ENCODE peak calls at places on chromosomes 16 and 17, in eight cellular contexts. N is ascending aorta; K is BJ; S is tibial artery; X is CD8-positive, alpha-beta T cell; P is heart left ventricle; L is ovary; Q is natural killer cell. M is an unnamed sample.

GRCh38 chr16:55372792-55373488 is 48.9 kb downstream of the IRX6 start:
- DNase-seq in N (no peak), K (no peak), S (no peak), X (no peak), P (peak; percentile 67), L (peak; percentile 30), Q (no peak), M (no peak)

GRCh38 chr17:38628441-38628840 is 22.7 kb upstream of the SRCIN1 start:
- DNase-seq in N (peak; percentile 7), K (no peak), S (no peak), X (no peak), P (no peak), L (no peak), Q (no peak), M (peak; percentile 61)

GRCh38 chr17:604719-605118 is 109.9 kb downstream of the VPS53 start:
- DNase-seq in N (no peak), K (no peak), S (no peak), X (no peak), P (no peak), L (no peak), Q (no peak), M (no peak)

GRCh38 chr17:28494445-28495188 is 11.5 kb upstream of the FOXN1 start:
- DNase-seq in N (peak; percentile 75), K (no peak), S (peak; percentile 78), X (peak; percentile 80), P (peak; percentile 67), L (peak; percentile 70), Q (peak; percentile 70), M (peak; percentile 90)

GRCh38 chr16:73057369-73058210 is 9.7 kb upstream of the ZFHX3 start:
- DNase-seq in N (no peak), K (no peak), S (peak; percentile 67), X (no peak), P (peak; percentile 49), L (no peak), Q (no peak), M (peak; percentile 62)

GRCh38 chr17:81043725-81044427 is 8.9 kb downstream of the BAIAP2 start:
- DNase-seq in N (no peak), K (no peak), S (no peak), X (no peak), P (no peak), L (no peak), Q (no peak), M (peak; percentile 94)

GRCh38 chr17:71438631-71439146 is 682.1 kb upstream of the SOX9 start:
- DNase-seq in N (no peak), K (peak; percentile 89), S (no peak), X (no peak), P (no peak), L (no peak), Q (no peak), M (peak; percentile 45)

GRCh38 chr16:86899757-86900156 is 321.4 kb downstream of the FOXL1 start:
- DNase-seq in N (no peak), K (no peak), S (no peak), X (no peak), P (no peak), L (no peak), Q (no peak), M (no peak)

GRCh38 chr16:64627288-64627687 is 494.6 kb downstream of the CDH11 start:
- DNase-seq in N (no peak), K (no peak), S (no peak), X (no peak), P (no peak), L (no peak), Q (no peak), M (no peak)

GRCh38 chr16:66905633-66906539 is 12.8 kb downstream of the CDH16 start:
- DNase-seq in N (no peak), K (no peak), S (no peak), X (no peak), P (peak; percentile 85), L (no peak), Q (no peak), M (peak; percentile 75)

GRCh38 chr16:4982056-4982867 is 24.1 kb downstream of the SEC14L5 start:
- DNase-seq in N (no peak), K (no peak), S (no peak), X (no peak), P (peak; percentile 69), L (no peak), Q (no peak), M (no peak)

GRCh38 chr16:21526923-21527807 is 72.2 kb upstream of the METTL9 start:
- DNase-seq in N (no peak), K (no peak), S (no peak), X (no peak), P (no peak), L (no peak), Q (no peak), M (no peak)

GRCh38 chr16:66923247-66923851 is 2.0 kb downstream of the RRAD start:
- DNase-seq in N (peak; percentile 91), K (no peak), S (peak; percentile 95), X (no peak), P (peak; percentile 78), L (peak; percentile 73), Q (no peak), M (no peak)

GRCh38 chr17:41800601-41801373 is 11.0 kb downstream of the P3H4 start:
- DNase-seq in N (no peak), K (no peak), S (no peak), X (no peak), P (no peak), L (peak; percentile 45), Q (no peak), M (peak; percentile 92)

GRCh38 chr16:89052191-89052787 is 41.4 kb upstream of the ACSF3 start:
- DNase-seq in N (no peak), K (no peak), S (no peak), X (no peak), P (no peak), L (no peak), Q (no peak), M (peak; percentile 56)

GRCh38 chr16:73018796-73019455 is 29.0 kb downstream of the ZFHX3 start:
- DNase-seq in N (peak; percentile 43), K (no peak), S (peak; percentile 70), X (no peak), P (no peak), L (no peak), Q (no peak), M (no peak)

GRCh38 chr16:87701066-87701425 is 64.7 kb downstream of the KLHDC4 start:
- DNase-seq in N (no peak), K (no peak), S (no peak), X (no peak), P (no peak), L (no peak), Q (no peak), M (no peak)

GRCh38 chr16:743794-744500 is 3.1 kb upstream of the CIAO3 start:
- DNase-seq in N (no peak), K (no peak), S (no peak), X (no peak), P (no peak), L (no peak), Q (no peak), M (no peak)

DNA sequence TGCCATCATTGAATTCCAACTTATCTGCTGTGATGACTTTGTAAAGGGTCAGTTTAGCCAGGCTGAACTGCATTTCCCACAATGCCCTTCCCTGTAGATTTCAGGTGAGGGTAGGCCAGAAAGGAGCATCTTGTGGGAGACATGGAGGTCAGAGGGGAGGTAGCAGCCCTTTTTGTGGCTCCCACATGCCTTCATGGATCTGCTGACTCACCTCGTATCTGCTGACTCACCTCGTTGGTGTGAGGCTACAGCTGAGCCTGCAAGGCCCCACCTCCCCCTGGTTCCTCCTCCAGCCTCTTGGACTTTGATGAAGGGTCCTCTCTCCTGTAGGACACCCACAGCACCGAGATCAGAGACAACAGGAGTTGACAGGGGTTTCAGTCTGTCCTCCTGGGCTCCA is 102.5 kb downstream of the SALL1 start:
- DNase-seq in N (no peak), K (no peak), S (no peak), X (no peak), P (no peak), L (no peak), Q (no peak), M (no peak)
- TF ChIP-seq CTCF in N (no peak), K (no peak), S (no peak), X (no peak), P (no peak), L (no peak), Q (no peak), M (no peak)

DNA sequence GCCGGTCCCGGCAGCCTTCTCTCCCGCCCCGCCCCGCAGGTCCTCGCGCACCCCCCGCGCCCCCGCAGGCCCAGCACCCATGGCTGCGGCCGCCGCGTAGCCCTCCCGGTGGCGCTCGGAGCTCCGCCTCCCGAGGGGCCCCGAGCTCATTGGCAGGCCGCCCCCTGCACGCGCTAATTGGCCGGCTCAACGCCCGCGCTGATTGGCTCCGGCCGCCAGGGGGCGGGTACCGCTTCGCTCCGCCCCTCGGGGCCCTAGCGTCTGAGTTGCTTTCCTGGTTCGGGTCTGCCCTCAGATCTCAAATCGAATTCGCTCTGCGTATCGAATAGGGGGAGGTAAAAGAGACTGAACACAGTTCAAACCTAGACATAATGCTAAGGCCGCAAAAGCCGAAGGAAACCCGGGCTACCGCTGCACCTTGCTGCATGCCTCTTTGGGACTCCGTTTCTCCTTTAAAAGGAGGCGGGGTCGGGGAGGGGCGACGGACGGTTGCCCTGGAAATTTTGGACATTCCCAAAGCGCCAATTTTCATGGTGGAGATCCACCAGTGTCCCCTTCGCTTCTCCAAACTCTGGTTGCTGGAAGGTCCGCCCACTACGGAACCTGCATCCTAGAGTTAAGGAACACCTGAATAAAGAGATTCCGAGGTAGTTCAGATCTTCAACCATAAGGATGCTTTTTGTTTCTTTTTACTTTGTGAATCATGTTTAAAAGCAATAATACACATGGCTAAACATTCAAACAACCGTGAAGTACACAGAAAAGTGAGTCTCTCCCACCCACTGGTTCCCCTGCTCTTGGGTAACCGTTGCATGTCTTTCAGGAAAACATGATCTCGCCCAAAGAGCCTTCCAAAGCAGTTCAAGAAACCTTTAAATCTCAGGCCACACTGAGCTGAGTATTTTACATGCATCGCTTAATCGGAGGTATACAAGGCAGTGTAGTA is at the start of gene DEXI:
- DNase-seq in N (peak; percentile 97), K (peak; percentile 37), S (peak; percentile 98), X (peak; percentile 94), P (peak; percentile 96), L (peak; percentile 96), Q (peak; percentile 96), M (peak; percentile 98)
- TF ChIP-seq CTCF in N (no peak), K (no peak), S (no peak), X (no peak), P (peak; percentile 49), L (no peak), Q (no peak), M (peak; percentile 18)

DNA sequence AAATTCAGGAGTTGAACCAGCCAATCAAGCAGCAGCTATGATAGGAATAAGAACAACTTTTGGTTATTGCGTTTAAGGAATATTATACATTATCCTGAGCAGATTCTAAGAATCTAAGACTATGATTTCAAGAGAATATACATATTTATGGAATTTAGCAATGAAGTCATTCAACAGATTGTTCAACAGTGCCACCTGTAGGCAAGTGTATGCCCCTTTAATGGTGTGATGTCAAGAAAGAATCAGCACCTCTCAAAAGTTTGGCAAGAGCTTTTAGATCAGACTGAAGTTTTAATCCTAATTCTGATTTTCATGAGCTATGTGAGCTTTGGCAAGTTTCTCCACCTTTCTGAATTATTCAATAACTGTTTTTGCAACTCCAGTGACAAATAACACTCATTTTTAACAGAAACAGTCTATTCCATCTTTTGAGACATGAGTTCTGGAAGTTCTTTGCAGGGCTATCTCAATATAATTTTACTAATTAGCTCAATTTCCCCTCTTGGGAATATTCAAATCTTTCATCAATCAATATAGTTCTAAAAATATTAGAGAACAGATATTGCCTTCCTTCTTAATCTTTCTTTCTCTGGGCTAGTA is 474.3 kb upstream of the TOM1L1 start:
- DNase-seq in N (no peak), K (no peak), S (no peak), X (no peak), P (no peak), L (no peak), Q (no peak), M (no peak)
- TF ChIP-seq CTCF in N (no peak), K (no peak), S (no peak), X (no peak), P (no peak), L (no peak), Q (no peak), M (no peak)

GRCh38 chr17:57740225-57740528 is 4.9 kb downstream of the CCDC182 start:
- DNase-seq in N (no peak), K (no peak), S (no peak), X (no peak), P (no peak), L (no peak), Q (no peak), M (no peak)
- TF ChIP-seq CTCF in N (no peak), K (no peak), S (no peak), X (no peak), P (no peak), L (no peak), Q (no peak), M (no peak)

M was measured in Calu3.